ENCODE peak calls at places on chromosomes 3 and 15, in six cellular contexts. One of them, this sample, is unnamed.

GRCh38 chr3:46677096-46677702 is 16.3 kb downstream of the ALS2CL start:
- DNase-seq in posterior cingulate gyrus: no peak
- DNase-seq in stimulated activated naive B cell treated with anti-CD40 and anti-IgM and Interleukin-4, amounts not matched to agents 10 μg/mL and 1 μg/mL and 100 μg/mL, for 72 hours: no peak
- DNase-seq in pancreas: no peak
- DNase-seq in ELR: no peak
- DNase-seq in G401: no peak
- DNase-seq in this sample: no peak

GRCh38 chr3:133940536-133940935 is 44.9 kb upstream of the RAB6B start:
- DNase-seq in stimulated activated naive B cell treated with anti-CD40 and anti-IgM and Interleukin-4, amounts not matched to agents 10 μg/mL and 1 μg/mL and 100 μg/mL, for 72 hours: no peak
- DNase-seq in posterior cingulate gyrus: no peak
- DNase-seq in pancreas: no peak
- DNase-seq in ELR: no peak
- DNase-seq in G401: no peak
- DNase-seq in this sample: no peak

GRCh38 chr3:42739401-42740158 is 33.5 kb downstream of the CCDC13 start:
- DNase-seq in pancreas: no peak
- DNase-seq in stimulated activated naive B cell treated with anti-CD40 and anti-IgM and Interleukin-4, amounts not matched to agents 10 μg/mL and 1 μg/mL and 100 μg/mL, for 72 hours: no peak
- DNase-seq in ELR: no peak
- DNase-seq in G401: peak; percentile 18
- DNase-seq in posterior cingulate gyrus: peak; percentile 84
- DNase-seq in this sample: no peak

GRCh38 chr15:59946084-59946483 is 58.0 kb upstream of the FOXB1 start:
- DNase-seq in pancreas: no peak
- DNase-seq in G401: no peak
- DNase-seq in stimulated activated naive B cell treated with anti-CD40 and anti-IgM and Interleukin-4, amounts not matched to agents 10 μg/mL and 1 μg/mL and 100 μg/mL, for 72 hours: no peak
- DNase-seq in posterior cingulate gyrus: no peak
- DNase-seq in ELR: no peak
- DNase-seq in this sample: no peak

GRCh38 chr3:151404316-151404715 is 19.8 kb upstream of the P2RY12 start:
- DNase-seq in pancreas: no peak
- DNase-seq in posterior cingulate gyrus: no peak
- DNase-seq in ELR: peak; percentile 16
- DNase-seq in stimulated activated naive B cell treated with anti-CD40 and anti-IgM and Interleukin-4, amounts not matched to agents 10 μg/mL and 1 μg/mL and 100 μg/mL, for 72 hours: no peak
- DNase-seq in G401: no peak
- DNase-seq in this sample: peak; percentile 10

GRCh38 chr3:150144309-150144708 is 173.6 kb upstream of the PFN2 start:
- DNase-seq in ELR: no peak
- DNase-seq in pancreas: no peak
- DNase-seq in posterior cingulate gyrus: no peak
- DNase-seq in stimulated activated naive B cell treated with anti-CD40 and anti-IgM and Interleukin-4, amounts not matched to agents 10 μg/mL and 1 μg/mL and 100 μg/mL, for 72 hours: no peak
- DNase-seq in G401: no peak
- DNase-seq in this sample: no peak

GRCh38 chr3:14463330-14464216 is 61.2 kb downstream of the SLC6A6 start:
- DNase-seq in G401: no peak
- DNase-seq in stimulated activated naive B cell treated with anti-CD40 and anti-IgM and Interleukin-4, amounts not matched to agents 10 μg/mL and 1 μg/mL and 100 μg/mL, for 72 hours: no peak
- DNase-seq in ELR: no peak
- DNase-seq in posterior cingulate gyrus: no peak
- DNase-seq in pancreas: no peak
- DNase-seq in this sample: no peak

GRCh38 chr3:19190602-19191001 is 42.3 kb downstream of the KCNH8 start:
- DNase-seq in pancreas: no peak
- DNase-seq in G401: no peak
- DNase-seq in ELR: no peak
- DNase-seq in stimulated activated naive B cell treated with anti-CD40 and anti-IgM and Interleukin-4, amounts not matched to agents 10 μg/mL and 1 μg/mL and 100 μg/mL, for 72 hours: no peak
- DNase-seq in posterior cingulate gyrus: no peak
- DNase-seq in this sample: no peak

GRCh38 chr3:49411550-49411967 is 217 bp downstream of the RHOA start:
- DNase-seq in ELR: no peak
- DNase-seq in G401: peak; percentile 30
- DNase-seq in stimulated activated naive B cell treated with anti-CD40 and anti-IgM and Interleukin-4, amounts not matched to agents 10 μg/mL and 1 μg/mL and 100 μg/mL, for 72 hours: peak; percentile 50
- DNase-seq in posterior cingulate gyrus: no peak
- DNase-seq in pancreas: peak; percentile 74
- DNase-seq in this sample: no peak

GRCh38 chr15:92454525-92455105 is 60.9 kb downstream of the ST8SIA2 start:
- DNase-seq in stimulated activated naive B cell treated with anti-CD40 and anti-IgM and Interleukin-4, amounts not matched to agents 10 μg/mL and 1 μg/mL and 100 μg/mL, for 72 hours: no peak
- DNase-seq in posterior cingulate gyrus: no peak
- DNase-seq in G401: no peak
- DNase-seq in pancreas: no peak
- DNase-seq in ELR: no peak
- DNase-seq in this sample: no peak

GRCh38 chr3:106423321-106424225 is 554.8 kb upstream of the CBLB start:
- DNase-seq in posterior cingulate gyrus: no peak
- DNase-seq in G401: no peak
- DNase-seq in ELR: no peak
- DNase-seq in pancreas: no peak
- DNase-seq in stimulated activated naive B cell treated with anti-CD40 and anti-IgM and Interleukin-4, amounts not matched to agents 10 μg/mL and 1 μg/mL and 100 μg/mL, for 72 hours: peak; percentile 8
- DNase-seq in this sample: no peak

GRCh38 chr3:179376474-179376873 is 29.0 kb downstream of the MFN1 start:
- DNase-seq in pancreas: no peak
- DNase-seq in stimulated activated naive B cell treated with anti-CD40 and anti-IgM and Interleukin-4, amounts not matched to agents 10 μg/mL and 1 μg/mL and 100 μg/mL, for 72 hours: no peak
- DNase-seq in G401: no peak
- DNase-seq in ELR: no peak
- DNase-seq in posterior cingulate gyrus: no peak
- DNase-seq in this sample: no peak

GRCh38 chr3:71031914-71032521 is 551.5 kb downstream of the FOXP1 start:
- DNase-seq in posterior cingulate gyrus: no peak
- DNase-seq in stimulated activated naive B cell treated with anti-CD40 and anti-IgM and Interleukin-4, amounts not matched to agents 10 μg/mL and 1 μg/mL and 100 μg/mL, for 72 hours: peak; percentile 61
- DNase-seq in G401: no peak
- DNase-seq in ELR: no peak
- DNase-seq in pancreas: no peak
- DNase-seq in this sample: no peak

GRCh38 chr15:94052711-94053110 is 178.7 kb upstream of the MCTP2 start:
- DNase-seq in ELR: no peak
- DNase-seq in pancreas: no peak
- DNase-seq in stimulated activated naive B cell treated with anti-CD40 and anti-IgM and Interleukin-4, amounts not matched to agents 10 μg/mL and 1 μg/mL and 100 μg/mL, for 72 hours: no peak
- DNase-seq in posterior cingulate gyrus: no peak
- DNase-seq in G401: no peak
- DNase-seq in this sample: no peak

GRCh38 chr3:46863261-46863782 is at the start of gene MYL3:
- DNase-seq in G401: no peak
- DNase-seq in ELR: no peak
- DNase-seq in posterior cingulate gyrus: no peak
- DNase-seq in pancreas: no peak
- DNase-seq in stimulated activated naive B cell treated with anti-CD40 and anti-IgM and Interleukin-4, amounts not matched to agents 10 μg/mL and 1 μg/mL and 100 μg/mL, for 72 hours: no peak
- DNase-seq in this sample: no peak

GRCh38 chr15:66153549-66154415 is 99.8 kb downstream of the MEGF11 start:
- DNase-seq in pancreas: no peak
- DNase-seq in stimulated activated naive B cell treated with anti-CD40 and anti-IgM and Interleukin-4, amounts not matched to agents 10 μg/mL and 1 μg/mL and 100 μg/mL, for 72 hours: peak; percentile 60
- DNase-seq in ELR: no peak
- DNase-seq in G401: no peak
- DNase-seq in posterior cingulate gyrus: no peak
- DNase-seq in this sample: no peak

GRCh38 chr3:141050913-141051632 is at the start of gene SPSB4:
- DNase-seq in posterior cingulate gyrus: no peak
- DNase-seq in ELR: peak; percentile 45
- DNase-seq in pancreas: peak; percentile 91
- DNase-seq in G401: no peak
- DNase-seq in stimulated activated naive B cell treated with anti-CD40 and anti-IgM and Interleukin-4, amounts not matched to agents 10 μg/mL and 1 μg/mL and 100 μg/mL, for 72 hours: peak; percentile 15
- DNase-seq in this sample: peak; percentile 54

GRCh38 chr3:52301042-52301441 is 13.4 kb downstream of the GLYCTK start:
- DNase-seq in G401: no peak
- DNase-seq in ELR: no peak
- DNase-seq in posterior cingulate gyrus: no peak
- DNase-seq in pancreas: no peak
- DNase-seq in stimulated activated naive B cell treated with anti-CD40 and anti-IgM and Interleukin-4, amounts not matched to agents 10 μg/mL and 1 μg/mL and 100 μg/mL, for 72 hours: no peak
- DNase-seq in this sample: no peak

GRCh38 chr15:66729339-66729951 is 27.4 kb downstream of the SMAD6 start:
- DNase-seq in G401: no peak
- DNase-seq in stimulated activated naive B cell treated with anti-CD40 and anti-IgM and Interleukin-4, amounts not matched to agents 10 μg/mL and 1 μg/mL and 100 μg/mL, for 72 hours: no peak
- DNase-seq in posterior cingulate gyrus: no peak
- DNase-seq in pancreas: no peak
- DNase-seq in ELR: no peak
- DNase-seq in this sample: no peak

GRCh38 chr3:104412608-104413580 is 953.8 kb upstream of the ALCAM start:
- DNase-seq in G401: no peak
- DNase-seq in pancreas: no peak
- DNase-seq in posterior cingulate gyrus: no peak
- DNase-seq in ELR: no peak
- DNase-seq in stimulated activated naive B cell treated with anti-CD40 and anti-IgM and Interleukin-4, amounts not matched to agents 10 μg/mL and 1 μg/mL and 100 μg/mL, for 72 hours: no peak
- DNase-seq in this sample: no peak

GRCh38 chr3:10371167-10371566 is 50.3 kb upstream of the SEC13 start:
- DNase-seq in G401: no peak
- DNase-seq in pancreas: no peak
- DNase-seq in posterior cingulate gyrus: no peak
- DNase-seq in ELR: no peak
- DNase-seq in stimulated activated naive B cell treated with anti-CD40 and anti-IgM and Interleukin-4, amounts not matched to agents 10 μg/mL and 1 μg/mL and 100 μg/mL, for 72 hours: no peak
- DNase-seq in this sample: peak; percentile 73

GRCh38 chr3:189108032-189108431 is 63.7 kb upstream of the TPRG1 start:
- DNase-seq in pancreas: no peak
- DNase-seq in stimulated activated naive B cell treated with anti-CD40 and anti-IgM and Interleukin-4, amounts not matched to agents 10 μg/mL and 1 μg/mL and 100 μg/mL, for 72 hours: no peak
- DNase-seq in ELR: no peak
- DNase-seq in G401: no peak
- DNase-seq in posterior cingulate gyrus: no peak
- DNase-seq in this sample: no peak

GRCh38 chr3:42102569-42102968 is 11.4 kb downstream of the TRAK1 start:
- DNase-seq in ELR: no peak
- DNase-seq in posterior cingulate gyrus: no peak
- DNase-seq in pancreas: no peak
- DNase-seq in G401: no peak
- DNase-seq in stimulated activated naive B cell treated with anti-CD40 and anti-IgM and Interleukin-4, amounts not matched to agents 10 μg/mL and 1 μg/mL and 100 μg/mL, for 72 hours: no peak
- DNase-seq in this sample: no peak

GRCh38 chr15:83784975-83785374 is 131.1 kb downstream of the ADAMTSL3 start:
- DNase-seq in ELR: peak; percentile 33
- DNase-seq in G401: no peak
- DNase-seq in pancreas: no peak
- DNase-seq in stimulated activated naive B cell treated with anti-CD40 and anti-IgM and Interleukin-4, amounts not matched to agents 10 μg/mL and 1 μg/mL and 100 μg/mL, for 72 hours: no peak
- DNase-seq in posterior cingulate gyrus: no peak
- DNase-seq in this sample: peak; percentile 77

GRCh38 chr3:25508901-25509300 is 80.8 kb downstream of the RARB start:
- DNase-seq in ELR: peak; percentile 75
- DNase-seq in G401: no peak
- DNase-seq in stimulated activated naive B cell treated with anti-CD40 and anti-IgM and Interleukin-4, amounts not matched to agents 10 μg/mL and 1 μg/mL and 100 μg/mL, for 72 hours: no peak
- DNase-seq in pancreas: no peak
- DNase-seq in posterior cingulate gyrus: no peak
- DNase-seq in this sample: peak; percentile 26

GRCh38 chr3:58039609-58040008 is 31.4 kb downstream of the FLNB start:
- DNase-seq in ELR: no peak
- DNase-seq in pancreas: no peak
- DNase-seq in posterior cingulate gyrus: no peak
- DNase-seq in G401: no peak
- DNase-seq in stimulated activated naive B cell treated with anti-CD40 and anti-IgM and Interleukin-4, amounts not matched to agents 10 μg/mL and 1 μg/mL and 100 μg/mL, for 72 hours: no peak
- DNase-seq in this sample: no peak

GRCh38 chr3:81816473-81817260 is 55.2 kb upstream of the GBE1 start:
- DNase-seq in pancreas: no peak
- DNase-seq in stimulated activated naive B cell treated with anti-CD40 and anti-IgM and Interleukin-4, amounts not matched to agents 10 μg/mL and 1 μg/mL and 100 μg/mL, for 72 hours: peak; percentile 36
- DNase-seq in G401: peak; percentile 9
- DNase-seq in ELR: no peak
- DNase-seq in posterior cingulate gyrus: no peak
- DNase-seq in this sample: peak; percentile 48

GRCh38 chr3:139477710-139478640 is 1.7 kb upstream of the RBP2 start:
- DNase-seq in posterior cingulate gyrus: no peak
- DNase-seq in ELR: no peak
- DNase-seq in G401: no peak
- DNase-seq in pancreas: no peak
- DNase-seq in stimulated activated naive B cell treated with anti-CD40 and anti-IgM and Interleukin-4, amounts not matched to agents 10 μg/mL and 1 μg/mL and 100 μg/mL, for 72 hours: no peak
- DNase-seq in this sample: no peak

GRCh38 chr3:99712291-99712954 is 74.0 kb downstream of the COL8A1 start:
- DNase-seq in pancreas: no peak
- DNase-seq in stimulated activated naive B cell treated with anti-CD40 and anti-IgM and Interleukin-4, amounts not matched to agents 10 μg/mL and 1 μg/mL and 100 μg/mL, for 72 hours: no peak
- DNase-seq in posterior cingulate gyrus: no peak
- DNase-seq in G401: no peak
- DNase-seq in ELR: no peak
- DNase-seq in this sample: no peak

GRCh38 chr3:113231827-113232253 is 20.5 kb downstream of the BOC start:
- DNase-seq in ELR: peak; percentile 93
- DNase-seq in stimulated activated naive B cell treated with anti-CD40 and anti-IgM and Interleukin-4, amounts not matched to agents 10 μg/mL and 1 μg/mL and 100 μg/mL, for 72 hours: no peak
- DNase-seq in posterior cingulate gyrus: no peak
- DNase-seq in pancreas: no peak
- DNase-seq in G401: no peak
- DNase-seq in this sample: peak; percentile 82

GRCh38 chr15:69275933-69276565 is 22.7 kb upstream of the PAQR5 start:
- DNase-seq in pancreas: no peak
- DNase-seq in ELR: no peak
- DNase-seq in posterior cingulate gyrus: no peak
- DNase-seq in stimulated activated naive B cell treated with anti-CD40 and anti-IgM and Interleukin-4, amounts not matched to agents 10 μg/mL and 1 μg/mL and 100 μg/mL, for 72 hours: no peak
- DNase-seq in G401: no peak
- DNase-seq in this sample: no peak

GRCh38 chr15:92811514-92811913 is 88.6 kb upstream of the CHD2 start:
- DNase-seq in stimulated activated naive B cell treated with anti-CD40 and anti-IgM and Interleukin-4, amounts not matched to agents 10 μg/mL and 1 μg/mL and 100 μg/mL, for 72 hours: no peak
- DNase-seq in ELR: no peak
- DNase-seq in G401: peak; percentile 75
- DNase-seq in pancreas: peak; percentile 55
- DNase-seq in posterior cingulate gyrus: no peak
- DNase-seq in this sample: peak; percentile 29

GRCh38 chr15:61327019-61327631 is 98.0 kb upstream of the RORA start:
- DNase-seq in stimulated activated naive B cell treated with anti-CD40 and anti-IgM and Interleukin-4, amounts not matched to agents 10 μg/mL and 1 μg/mL and 100 μg/mL, for 72 hours: no peak
- DNase-seq in pancreas: no peak
- DNase-seq in ELR: peak; percentile 0
- DNase-seq in G401: no peak
- DNase-seq in posterior cingulate gyrus: no peak
- DNase-seq in this sample: no peak

GRCh38 chr3:13626915-13627460 is 78.1 kb downstream of the FBLN2 start:
- DNase-seq in stimulated activated naive B cell treated with anti-CD40 and anti-IgM and Interleukin-4, amounts not matched to agents 10 μg/mL and 1 μg/mL and 100 μg/mL, for 72 hours: no peak
- DNase-seq in pancreas: no peak
- DNase-seq in posterior cingulate gyrus: peak; percentile 9
- DNase-seq in G401: no peak
- DNase-seq in ELR: no peak
- DNase-seq in this sample: no peak

GRCh38 chr15:94972314-94972713 is 741.0 kb downstream of the MCTP2 start:
- DNase-seq in ELR: no peak
- DNase-seq in pancreas: no peak
- DNase-seq in stimulated activated naive B cell treated with anti-CD40 and anti-IgM and Interleukin-4, amounts not matched to agents 10 μg/mL and 1 μg/mL and 100 μg/mL, for 72 hours: no peak
- DNase-seq in posterior cingulate gyrus: no peak
- DNase-seq in G401: peak; percentile 46
- DNase-seq in this sample: no peak

GRCh38 chr15:51621917-51622268 is 678 bp downstream of the DMXL2 start:
- DNase-seq in G401: peak; percentile 74
- DNase-seq in ELR: peak; percentile 77
- DNase-seq in posterior cingulate gyrus: peak; percentile 47
- DNase-seq in pancreas: peak; percentile 40
- DNase-seq in stimulated activated naive B cell treated with anti-CD40 and anti-IgM and Interleukin-4, amounts not matched to agents 10 μg/mL and 1 μg/mL and 100 μg/mL, for 72 hours: no peak
- DNase-seq in this sample: peak; percentile 61

GRCh38 chr3:196208942-196209695 is 2.1 kb downstream of the ZDHHC19 start:
- DNase-seq in pancreas: no peak
- DNase-seq in ELR: no peak
- DNase-seq in stimulated activated naive B cell treated with anti-CD40 and anti-IgM and Interleukin-4, amounts not matched to agents 10 μg/mL and 1 μg/mL and 100 μg/mL, for 72 hours: no peak
- DNase-seq in posterior cingulate gyrus: no peak
- DNase-seq in G401: no peak
- DNase-seq in this sample: no peak

GRCh38 chr3:109050591-109051167 is 67.3 kb downstream of the MORC1 start:
- DNase-seq in G401: no peak
- DNase-seq in ELR: peak; percentile 61
- DNase-seq in stimulated activated naive B cell treated with anti-CD40 and anti-IgM and Interleukin-4, amounts not matched to agents 10 μg/mL and 1 μg/mL and 100 μg/mL, for 72 hours: no peak
- DNase-seq in posterior cingulate gyrus: no peak
- DNase-seq in pancreas: no peak
- DNase-seq in this sample: peak; percentile 26

GRCh38 chr3:36373084-36373483 is 7.2 kb upstream of the STAC start:
- DNase-seq in G401: no peak
- DNase-seq in posterior cingulate gyrus: no peak
- DNase-seq in pancreas: no peak
- DNase-seq in ELR: peak; percentile 44
- DNase-seq in stimulated activated naive B cell treated with anti-CD40 and anti-IgM and Interleukin-4, amounts not matched to agents 10 μg/mL and 1 μg/mL and 100 μg/mL, for 72 hours: no peak
- DNase-seq in this sample: peak; percentile 47